ENCODE peak calls at places on chromosomes 13 and 19, in five cellular contexts. One of them, this sample, is unnamed.
A peak's percentile ranks its signal among the peaks of the same experiment; 100 is the strongest.

GRCh38 chr13:95754069-95754468 is 77.1 kb downstream of the DNAJC3 start:
- DNase-seq in PC-3: no peak
- DNase-seq in A549: no peak
- DNase-seq in uterus: no peak
- DNase-seq in colonic mucosa: no peak
- DNase-seq in this sample: no peak

GRCh38 chr19:55544776-55545439 is 435 bp downstream of the SBK3 start:
- DNase-seq in PC-3: peak; percentile 23
- DNase-seq in A549: no peak
- DNase-seq in uterus: no peak
- DNase-seq in colonic mucosa: no peak
- DNase-seq in this sample: no peak

GRCh38 chr19:56974554-56975207 is 134.2 kb upstream of the PEG3 start:
- DNase-seq in PC-3: no peak
- DNase-seq in A549: no peak
- DNase-seq in uterus: no peak
- DNase-seq in colonic mucosa: no peak
- DNase-seq in this sample: no peak

GRCh38 chr13:67063036-67063435 is 167.1 kb downstream of the PCDH9 start:
- DNase-seq in PC-3: no peak
- DNase-seq in A549: no peak
- DNase-seq in uterus: no peak
- DNase-seq in colonic mucosa: no peak
- DNase-seq in this sample: no peak

GRCh38 chr19:18848860-18849661 is 17.3 kb downstream of the UPF1 start:
- DNase-seq in PC-3: no peak
- DNase-seq in A549: no peak
- DNase-seq in uterus: peak; percentile 69
- DNase-seq in colonic mucosa: peak; percentile 46
- DNase-seq in this sample: peak; percentile 46

GRCh38 chr19:28483197-28483596 is 729.8 kb downstream of the UQCRFS1 start:
- DNase-seq in PC-3: no peak
- DNase-seq in A549: no peak
- DNase-seq in uterus: no peak
- DNase-seq in colonic mucosa: no peak
- DNase-seq in this sample: no peak

GRCh38 chr13:109743706-109744453 is 42.5 kb downstream of the IRS2 start:
- DNase-seq in PC-3: peak; percentile 87
- DNase-seq in A549: peak; percentile 6
- DNase-seq in uterus: peak; percentile 24
- DNase-seq in colonic mucosa: peak; percentile 38
- DNase-seq in this sample: no peak

GRCh38 chr13:90750957-90751356 is 596.5 kb upstream of the MIR17HG start:
- DNase-seq in PC-3: no peak
- DNase-seq in A549: no peak
- DNase-seq in uterus: no peak
- DNase-seq in colonic mucosa: no peak
- DNase-seq in this sample: no peak

GRCh38 chr19:5093953-5094718 is 125.2 kb downstream of the KDM4B start:
- DNase-seq in PC-3: no peak
- DNase-seq in A549: no peak
- DNase-seq in uterus: no peak
- DNase-seq in colonic mucosa: no peak
- DNase-seq in this sample: no peak

GRCh38 chr13:76632388-76633044 is 253.7 kb downstream of the KCTD12 start:
- DNase-seq in PC-3: no peak
- DNase-seq in A549: no peak
- DNase-seq in uterus: no peak
- DNase-seq in colonic mucosa: no peak
- DNase-seq in this sample: no peak

GRCh38 chr19:6340493-6341201 is 7.2 kb upstream of the ACER1 start:
- DNase-seq in PC-3: no peak
- DNase-seq in A549: no peak
- DNase-seq in uterus: no peak
- DNase-seq in colonic mucosa: no peak
- DNase-seq in this sample: no peak

GRCh38 chr19:42313840-42314755 is 989 bp downstream of the TMEM145 start:
- DNase-seq in PC-3: no peak
- DNase-seq in A549: no peak
- DNase-seq in uterus: no peak
- DNase-seq in colonic mucosa: no peak
- DNase-seq in this sample: no peak

GRCh38 chr13:77001540-77001939 is 9.7 kb downstream of the CLN5 start:
- DNase-seq in PC-3: no peak
- DNase-seq in A549: no peak
- DNase-seq in uterus: no peak
- DNase-seq in colonic mucosa: no peak
- DNase-seq in this sample: no peak

DNA sequence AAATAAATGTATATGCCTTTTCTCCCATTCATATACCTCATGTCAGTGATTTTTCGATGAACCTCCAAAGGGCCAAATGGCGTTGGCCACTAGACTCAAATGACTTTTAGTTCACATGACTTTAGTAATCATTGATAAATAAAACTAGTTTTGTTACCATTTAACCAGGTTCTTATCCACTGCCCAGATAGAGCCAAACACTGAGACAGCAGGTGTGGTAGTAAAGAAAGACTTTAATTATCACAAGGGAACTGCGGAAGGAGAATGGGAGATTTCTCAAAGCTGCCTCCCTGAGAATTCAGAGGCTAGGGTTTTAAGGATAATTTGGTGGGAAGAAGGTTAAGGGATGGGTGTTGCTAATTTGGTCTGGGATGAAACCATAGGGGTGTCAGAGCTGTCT is 19.4 kb upstream of the KBTBD6 start:
- DNase-seq in PC-3: no peak
- DNase-seq in A549: no peak
- DNase-seq in uterus: no peak
- DNase-seq in colonic mucosa: no peak
- DNase-seq in this sample: no peak
- H3K4me1 ChIP-seq in PC-3: no peaks in the 10 kb centered on the region
- H3K4me1 ChIP-seq in A549: no peaks in the 10 kb centered on the region
- H3K4me1 ChIP-seq in uterus: no peaks in the 10 kb centered on the region
- H3K4me1 ChIP-seq in colonic mucosa: no peaks in the 10 kb centered on the region
- H3K4me1 ChIP-seq in this sample: no peaks in the 10 kb centered on the region

GRCh38 chr19:49676690-49677231 is 310 bp upstream of the PRMT1 start:
- DNase-seq in PC-3: peak; percentile 100
- DNase-seq in A549: peak; percentile 100
- DNase-seq in uterus: peak; percentile 100
- DNase-seq in colonic mucosa: peak; percentile 100
- DNase-seq in this sample: peak; percentile 99
- H3K4me1 ChIP-seq in PC-3: peaks cover 25% of the 10 kb centered on the region
- H3K4me1 ChIP-seq in A549: peaks cover 38% of the 10 kb centered on the region
- H3K4me1 ChIP-seq in uterus: peaks cover 4% of the 10 kb centered on the region
- H3K4me1 ChIP-seq in colonic mucosa: peaks cover 12% of the 10 kb centered on the region
- H3K4me1 ChIP-seq in this sample: peaks cover 24% of the 10 kb centered on the region

DNA sequence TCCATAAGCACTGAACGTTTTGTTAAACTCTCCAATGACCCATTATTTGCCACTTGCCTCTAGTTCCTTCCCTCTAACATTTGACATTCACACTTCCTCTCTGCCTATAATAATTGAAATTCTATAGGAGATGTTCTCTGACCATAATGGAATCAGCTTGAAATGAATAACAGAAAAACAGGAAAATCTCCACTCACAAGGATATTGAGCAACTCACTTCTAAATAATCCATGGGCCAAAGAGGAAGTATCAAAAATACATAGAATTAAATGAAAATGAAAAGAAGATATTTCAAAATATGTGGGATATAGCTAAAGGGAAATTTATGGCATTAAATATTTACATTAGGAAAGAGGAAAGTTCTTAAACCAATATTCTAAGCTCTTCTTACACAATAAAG is 3.4 kb upstream of the FCGBP start:
- DNase-seq in PC-3: peak; percentile 2
- DNase-seq in A549: no peak
- DNase-seq in uterus: no peak
- DNase-seq in colonic mucosa: no peak
- DNase-seq in this sample: no peak
- H3K4me1 ChIP-seq in PC-3: no peaks in the 10 kb centered on the region
- H3K4me1 ChIP-seq in A549: peaks cover 53% of the 10 kb centered on the region
- H3K4me1 ChIP-seq in uterus: no peaks in the 10 kb centered on the region
- H3K4me1 ChIP-seq in colonic mucosa: peaks cover 13% of the 10 kb centered on the region
- H3K4me1 ChIP-seq in this sample: peaks cover 3% of the 10 kb centered on the region

GRCh38 chr19:46904114-46905060 is 43.6 kb downstream of the ARHGAP35 start:
- DNase-seq in PC-3: no peak
- DNase-seq in A549: no peak
- DNase-seq in uterus: peak; percentile 76
- DNase-seq in colonic mucosa: no peak
- DNase-seq in this sample: no peak

GRCh38 chr19:46902402-46902766 is 41.6 kb downstream of the ARHGAP35 start:
- DNase-seq in PC-3: peak; percentile 86
- DNase-seq in A549: no peak
- DNase-seq in uterus: no peak
- DNase-seq in colonic mucosa: no peak
- DNase-seq in this sample: no peak

GRCh38 chr19:46901701-46902401 is 41.1 kb downstream of the ARHGAP35 start:
- DNase-seq in PC-3: peak; percentile 74
- DNase-seq in A549: no peak
- DNase-seq in uterus: no peak
- DNase-seq in colonic mucosa: no peak
- DNase-seq in this sample: no peak

GRCh38 chr19:46906221-46906620 is 45.4 kb downstream of the ARHGAP35 start:
- DNase-seq in PC-3: no peak
- DNase-seq in A549: no peak
- DNase-seq in uterus: no peak
- DNase-seq in colonic mucosa: no peak
- DNase-seq in this sample: no peak

GRCh38 chr19:46903458-46903857 is 42.7 kb downstream of the ARHGAP35 start:
- DNase-seq in PC-3: peak; percentile 12
- DNase-seq in A549: no peak
- DNase-seq in uterus: no peak
- DNase-seq in colonic mucosa: no peak
- DNase-seq in this sample: no peak
- H3K4me1 ChIP-seq in PC-3: peaks cover 44% of the 10 kb centered on the region
- H3K4me1 ChIP-seq in A549: peaks cover 56% of the 10 kb centered on the region
- H3K4me1 ChIP-seq in uterus: peaks cover 15% of the 10 kb centered on the region
- H3K4me1 ChIP-seq in colonic mucosa: peaks cover 7% of the 10 kb centered on the region
- H3K4me1 ChIP-seq in this sample: peaks cover 53% of the 10 kb centered on the region

GRCh38 chr19:40228863-40229262 is 2.4 kb upstream of the CCNP start:
- DNase-seq in PC-3: no peak
- DNase-seq in A549: no peak
- DNase-seq in uterus: no peak
- DNase-seq in colonic mucosa: no peak
- DNase-seq in this sample: no peak

GRCh38 chr19:40231057-40231456 is 4.6 kb upstream of the CCNP start:
- DNase-seq in PC-3: no peak
- DNase-seq in A549: no peak
- DNase-seq in uterus: no peak
- DNase-seq in colonic mucosa: no peak
- DNase-seq in this sample: no peak

GRCh38 chr19:40228371-40228770 is 1.9 kb upstream of the CCNP start:
- DNase-seq in PC-3: no peak
- DNase-seq in A549: no peak
- DNase-seq in uterus: no peak
- DNase-seq in colonic mucosa: no peak
- DNase-seq in this sample: no peak

GRCh38 chr19:40229484-40229883 is 3.0 kb upstream of the CCNP start:
- DNase-seq in PC-3: peak; percentile 41
- DNase-seq in A549: no peak
- DNase-seq in uterus: no peak
- DNase-seq in colonic mucosa: no peak
- DNase-seq in this sample: no peak

DNA sequence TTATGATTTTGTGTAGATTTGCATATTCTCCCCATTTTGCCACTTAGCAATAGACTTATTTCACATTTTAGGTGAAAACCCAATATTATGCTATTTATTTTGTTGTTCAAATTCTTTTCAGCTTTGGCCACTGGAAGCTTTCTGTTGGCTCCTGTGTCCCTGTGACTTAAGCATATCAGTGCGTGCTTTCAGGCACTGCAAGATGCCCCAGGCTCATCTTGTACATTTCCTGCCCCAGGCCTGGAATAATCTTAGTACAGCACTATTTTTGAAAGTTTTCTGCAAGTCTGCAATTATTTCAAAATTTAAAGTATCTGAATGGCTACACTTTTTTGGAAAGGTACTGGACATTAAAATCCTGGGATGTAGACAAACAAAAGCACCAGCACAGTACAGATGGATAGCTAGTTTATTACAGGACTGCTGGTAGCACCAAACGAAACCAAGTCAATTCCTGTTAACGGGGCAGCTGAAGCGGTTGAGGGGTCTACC is 3.5 kb upstream of the CCNP start:
- DNase-seq in PC-3: no peak
- DNase-seq in A549: no peak
- DNase-seq in uterus: no peak
- DNase-seq in colonic mucosa: no peak
- DNase-seq in this sample: no peak
- H3K4me1 ChIP-seq in PC-3: peaks cover 17% of the 10 kb centered on the region
- H3K4me1 ChIP-seq in A549: peaks cover 38% of the 10 kb centered on the region
- H3K4me1 ChIP-seq in uterus: peaks cover 10% of the 10 kb centered on the region
- H3K4me1 ChIP-seq in colonic mucosa: peaks cover 10% of the 10 kb centered on the region
- H3K4me1 ChIP-seq in this sample: peaks cover 20% of the 10 kb centered on the region

This sample was measured in thoracic aorta.